ENCODE peak calls at places on chromosomes 12 and 14, in five cellular contexts. V is GM23248, K is OCI-LY7, N is H1, O is IMR-90. U is an unnamed sample.

GRCh38 chr12:124422570-124423523 is 128.0 kb downstream of the RFLNA start:
- DNase-seq in O (peak; percentile 94), N (no peak), V (peak; percentile 97), K (no peak), U (peak; percentile 99)

GRCh38 chr12:8508912-8509841 is 4.1 kb upstream of the CLEC4D start:
- DNase-seq in N (no peak), V (no peak), K (peak; percentile 13), O (no peak), U (no peak)

GRCh38 chr12:57237653-57237951 is 8.1 kb downstream of the SHMT2 start:
- DNase-seq in N (no peak), V (no peak), K (no peak), O (no peak), U (no peak)

GRCh38 chr12:121789233-121789781 is 4.2 kb downstream of the RHOF start:
- DNase-seq in V (no peak), O (no peak), K (peak; percentile 65), N (no peak), U (no peak)

GRCh38 chr14:91835920-91836843 is 31.2 kb downstream of the TC2N start:
- DNase-seq in O (no peak), V (peak; percentile 20), N (peak; percentile 92), K (peak; percentile 8), U (peak; percentile 54)

GRCh38 chr14:68359862-68360552 is 432.9 kb downstream of the ZFP36L1 start:
- DNase-seq in K (no peak), O (no peak), N (no peak), V (peak; percentile 45), U (no peak)

GRCh38 chr14:104375551-104376201 is 203.9 kb upstream of the C14orf180 start:
- DNase-seq in V (no peak), N (no peak), O (no peak), K (no peak), U (no peak)

GRCh38 chr14:63940387-63940786 is 87.6 kb downstream of the SYNE2 start:
- DNase-seq in K (peak; percentile 70), V (no peak), O (no peak), N (no peak), U (no peak)

GRCh38 chr14:105863296-105864108 is 337.1 kb downstream of the TMEM121 start:
- DNase-seq in N (no peak), O (no peak), K (peak; percentile 48), V (no peak), U (peak; percentile 53)

GRCh38 chr12:1282670-1283361 is 291.8 kb downstream of the ERC1 start:
- DNase-seq in N (no peak), V (peak; percentile 49), K (no peak), O (peak; percentile 31), U (no peak)

GRCh38 chr14:71762575-71762974 is 169.7 kb upstream of the RGS6 start:
- DNase-seq in N (no peak), O (no peak), K (no peak), V (no peak), U (no peak)

GRCh38 chr12:61854902-61855301 is 405.3 kb upstream of the USP15 start:
- DNase-seq in N (no peak), O (no peak), V (peak; percentile 2), K (no peak), U (no peak)

GRCh38 chr14:28577187-28577586 is 189.4 kb upstream of the FOXG1 start:
- DNase-seq in N (no peak), O (no peak), K (no peak), V (no peak), U (no peak)

GRCh38 chr14:60508707-60509437 is at the start of gene SIX6:
- DNase-seq in N (peak; percentile 89), K (no peak), O (peak; percentile 24), V (peak; percentile 39), U (peak; percentile 88)

GRCh38 chr14:57389646-57390036 is 745 bp upstream of the NAA30 start:
- DNase-seq in O (no peak), K (peak; percentile 56), N (no peak), V (no peak), U (no peak)

GRCh38 chr12:19550626-19551025 is 111.3 kb downstream of the AEBP2 start:
- DNase-seq in O (no peak), V (no peak), K (no peak), N (no peak), U (no peak)

GRCh38 chr12:113397497-113398197 is 6.0 kb downstream of the SDS start:
- DNase-seq in O (no peak), N (no peak), V (no peak), K (no peak), U (peak; percentile 68)

GRCh38 chr12:22234561-22234960 is 99.9 kb downstream of the ST8SIA1 start:
- DNase-seq in O (peak; percentile 69), V (peak; percentile 79), N (no peak), K (no peak), U (peak; percentile 62)

GRCh38 chr14:23070262-23071129 is 13.2 kb upstream of the CDH24 start:
- DNase-seq in V (peak; percentile 43), O (no peak), K (no peak), N (no peak), U (peak; percentile 65)

GRCh38 chr14:72880820-72881219 is 13.1 kb downstream of the DPF3 start:
- DNase-seq in O (no peak), V (no peak), N (no peak), K (no peak), U (no peak)

GRCh38 chr12:13573698-13574321 is 377.3 kb downstream of the EMP1 start:
- DNase-seq in N (no peak), O (peak; percentile 58), V (peak; percentile 94), K (no peak), U (peak; percentile 75)

GRCh38 chr14:102545461-102546265 is 36.1 kb upstream of the ANKRD9 start:
- DNase-seq in K (no peak), V (peak; percentile 48), O (peak; percentile 17), N (peak; percentile 73), U (peak; percentile 86)

GRCh38 chr12:129659927-129660326 is 243.9 kb downstream of the TMEM132D start:
- DNase-seq in V (no peak), K (no peak), O (no peak), N (no peak), U (peak; percentile 62)

DNA sequence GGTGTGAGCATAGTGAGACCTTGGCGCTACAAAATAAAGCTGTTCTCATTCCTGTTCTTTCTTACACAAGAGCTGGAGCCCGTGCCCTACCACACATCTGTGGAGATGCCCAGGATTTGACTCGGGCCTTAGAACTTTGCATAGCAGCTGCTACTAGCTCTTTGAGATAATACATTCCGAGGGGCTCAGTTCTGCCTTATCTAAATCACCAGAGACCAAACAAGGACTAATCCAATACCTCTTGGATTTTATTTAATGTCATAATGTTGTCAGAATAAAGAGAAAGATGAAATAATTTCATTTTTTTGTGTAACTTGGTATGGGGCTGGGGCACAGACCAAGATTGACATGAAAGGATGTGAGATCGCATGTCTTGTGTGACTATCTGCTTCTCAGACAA is 7.6 kb downstream of the PNP start:
- DNase-seq in K (no peak), V (no peak), N (no peak), O (no peak), U (no peak)
- H3K4me3 ChIP-seq in K (peak overlapping the region; percentile 11), V (no peak overlapping the region), N (no peak overlapping the region), O (no peak overlapping the region), U (no peak overlapping the region)

GRCh38 chr14:74514471-74514932 is 20.9 kb downstream of the ISCA2 start:
- DNase-seq in K (no peak), N (no peak), V (peak; percentile 80), O (peak; percentile 52), U (peak; percentile 90)
- H3K36me3 ChIP-seq in K (no peaks in the 10 kb centered on the region), N (no peaks in the 10 kb centered on the region), V (peaks cover 25% of the 10 kb centered on the region), O (peaks cover 9% of the 10 kb centered on the region), U (peaks cover 78% of the 10 kb centered on the region)

GRCh38 chr12:14771651-14772137 is 31.6 kb downstream of the WBP11 start:
- DNase-seq in N (no peak), V (peak; percentile 7), K (peak; percentile 65), O (no peak), U (peak; percentile 32)
- H3K4me2 ChIP-seq in N (peak overlapping the region; percentile 80), V (peak overlapping the region; percentile 94), K (peak overlapping the region; percentile 96), O (peak overlapping the region; percentile 29), U (peak overlapping the region; percentile 99)

GRCh38 chr12:54014315-54015209 is 5.8 kb downstream of the HOXC8 start:
- DNase-seq in V (peak; percentile 42), N (peak; percentile 56), O (no peak), K (no peak), U (peak; percentile 67)
- H3K4me3 ChIP-seq in V (peak overlapping the region; percentile 30), N (no peak overlapping the region), O (no peak overlapping the region), K (no peak overlapping the region), U (peak overlapping the region; percentile 40)

GRCh38 chr14:55062517-55063351 is 11.3 kb downstream of the MAPK1IP1L start:
- DNase-seq in N (no peak), O (no peak), K (no peak), V (no peak), U (no peak)
- H3K36me3 ChIP-seq in N (peaks cover 20% of the 10 kb centered on the region), O (peaks cover 34% of the 10 kb centered on the region), K (peaks cover 97% of the 10 kb centered on the region), V (peaks cover 63% of the 10 kb centered on the region), U (peaks cover 59% of the 10 kb centered on the region)

GRCh38 chr12:93827179-93827578 is 150.0 kb downstream of the CRADD start:
- DNase-seq in O (no peak), K (no peak), N (no peak), V (no peak), U (no peak)
- H3K4me2 ChIP-seq in O (peak overlapping the region; percentile 18), K (no peak overlapping the region), N (no peak overlapping the region), V (no peak overlapping the region), U (no peak overlapping the region)

GRCh38 chr14:89486505-89486904 is 69.5 kb upstream of the FOXN3 start:
- DNase-seq in N (no peak), O (no peak), V (no peak), K (no peak), U (no peak)

GRCh38 chr14:89491701-89492381 is 74.8 kb upstream of the FOXN3 start:
- DNase-seq in K (no peak), V (no peak), N (no peak), O (peak; percentile 78), U (peak; percentile 57)

GRCh38 chr14:89486961-89487360 is 69.9 kb upstream of the FOXN3 start:
- DNase-seq in K (no peak), O (no peak), N (no peak), V (no peak), U (no peak)

GRCh38 chr14:89493406-89493805 is 76.4 kb upstream of the FOXN3 start:
- DNase-seq in V (no peak), K (peak; percentile 13), N (no peak), O (no peak), U (no peak)

DNA sequence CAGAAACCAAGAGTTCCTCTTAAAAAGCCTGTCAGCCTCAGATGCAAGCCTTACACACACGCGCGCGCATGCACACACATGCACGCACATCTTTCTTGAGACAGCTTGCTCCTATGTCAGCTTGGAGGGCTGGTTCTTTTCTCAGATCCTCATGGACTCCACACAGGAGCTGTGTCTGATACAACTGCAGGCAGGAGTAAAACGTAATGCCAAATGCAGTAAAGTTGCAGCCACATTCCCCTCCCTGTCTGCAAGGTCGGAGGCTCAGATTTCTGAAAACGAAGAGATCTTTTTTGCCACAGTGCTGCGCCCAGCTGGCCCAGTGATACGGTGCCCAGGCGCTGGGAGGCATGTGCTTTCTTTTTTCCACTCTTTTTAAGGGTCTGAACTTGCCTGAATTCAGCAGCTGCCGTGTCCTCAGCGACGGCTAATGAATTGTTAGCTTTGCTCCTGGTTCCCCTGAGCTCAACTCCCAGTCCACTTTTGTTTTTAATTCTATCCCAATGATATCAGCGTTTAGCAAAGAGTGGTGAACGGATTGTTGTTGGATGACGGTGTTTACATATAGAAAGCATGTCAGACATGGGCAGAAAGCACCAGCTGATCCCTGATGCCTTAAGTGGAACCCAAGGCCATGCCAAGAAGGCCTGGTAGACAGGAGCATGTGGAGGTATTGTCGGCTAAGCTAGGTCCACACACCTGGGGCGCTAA is 72.9 kb upstream of the FOXN3 start:
- DNase-seq in N (no peak), V (peak; percentile 54), K (no peak), O (peak; percentile 78), U (peak; percentile 62)
- H3K4me3 ChIP-seq in N (no peak overlapping the region), V (peak overlapping the region; percentile 64), K (no peak overlapping the region), O (peak overlapping the region; percentile 10), U (peak overlapping the region; percentile 47)